ENCODE peak calls at places on chromosomes 12 and 14, in five cellular contexts. K, C, I, B and M are unnamed samples. For H3K4me1, the result is how much of the 10 kb centered on the place peaks cover.

GRCh38 chr12:95173392-95174251 is 43.6 kb downstream of the FGD6 start:
- DNase-seq in K (peak), C (peak), B (peak), I (no peak), M (no peak)

GRCh38 chr12:105294886-105295479 is 35.5 kb upstream of the C12orf75 start:
- DNase-seq in I (no peak), C (no peak), B (no peak), K (no peak), M (no peak)

GRCh38 chr14:92997343-92998061 is 74.6 kb downstream of the CHGA start:
- DNase-seq in I (no peak), K (no peak), B (no peak), C (no peak), M (no peak)

GRCh38 chr14:92135269-92135668 is 13.5 kb downstream of the CPSF2 start:
- DNase-seq in B (peak), I (peak), C (no peak), K (no peak), M (no peak)

GRCh38 chr12:109466305-109466704 is 10.8 kb downstream of the KCTD10 start:
- DNase-seq in C (no peak), I (no peak), B (no peak), K (no peak), M (no peak)

GRCh38 chr14:31968912-31969311 is 108.2 kb upstream of the ARHGAP5 start:
- DNase-seq in C (no peak), B (no peak), K (no peak), I (no peak), M (no peak)

GRCh38 chr12:203462-204260 is 10.3 kb downstream of the SLC6A12 start:
- DNase-seq in K (no peak), I (no peak), C (no peak), B (peak), M (no peak)

GRCh38 chr12:89417246-89417977 is 65.1 kb upstream of the DUSP6 start:
- DNase-seq in I (no peak), B (peak), K (no peak), C (no peak), M (no peak)

GRCh38 chr12:49864817-49865090 is 21.8 kb upstream of the BCDIN3D start:
- DNase-seq in I (no peak), K (no peak), B (no peak), C (no peak), M (no peak)

GRCh38 chr14:73795974-73796373 is 55.7 kb upstream of the PTGR2 start:
- DNase-seq in B (peak), C (peak), I (peak), K (peak), M (no peak)

GRCh38 chr12:52277486-52278245 is 3.2 kb downstream of the KRT86 start:
- DNase-seq in I (no peak), C (no peak), K (no peak), B (no peak), M (peak)

GRCh38 chr12:110107369-110108281 is 16.5 kb upstream of the IFT81 start:
- DNase-seq in K (peak), I (peak), C (peak), B (peak), M (no peak)

GRCh38 chr12:20463920-20464524 is 95.7 kb downstream of the PDE3A start:
- DNase-seq in K (no peak), I (peak), C (no peak), B (peak), M (no peak)

GRCh38 chr14:20530771-20531571 is 25.6 kb downstream of the RNASE10 start:
- DNase-seq in K (peak), I (peak), B (peak), C (peak), M (peak)

GRCh38 chr12:108312885-108313203 is 26.3 kb downstream of the CMKLR1 start:
- DNase-seq in I (peak), B (no peak), C (no peak), K (peak), M (no peak)

GRCh38 chr12:38736821-38737220 is 168.6 kb downstream of the CPNE8 start:
- DNase-seq in B (no peak), C (no peak), I (no peak), K (no peak), M (no peak)

GRCh38 chr12:106498056-106498455 is 84.7 kb upstream of the RFX4 start:
- DNase-seq in C (no peak), B (no peak), I (no peak), K (no peak), M (no peak)

GRCh38 chr14:85487215-85487614 is 42.7 kb upstream of the FLRT2 start:
- DNase-seq in K (no peak), C (no peak), B (no peak), I (no peak), M (no peak)

GRCh38 chr12:113473942-113474341 is 2.3 kb upstream of the LHX5 start:
- DNase-seq in C (no peak), B (no peak), I (no peak), K (no peak), M (no peak)

GRCh38 chr12:6376079-6376941 is 947 bp upstream of the SCNN1A start:
- DNase-seq in B (peak), I (peak), C (peak), K (peak), M (peak)

GRCh38 chr12:69991683-69992297 is 166.8 kb downstream of the MYRFL start:
- DNase-seq in K (no peak), I (no peak), C (no peak), B (no peak), M (no peak)

GRCh38 chr14:39175445-39176262 is 600 bp downstream of the PNN start:
- DNase-seq in K (no peak), C (no peak), B (no peak), I (peak), M (no peak)

GRCh38 chr14:99211410-99211809 is 60.6 kb downstream of the BCL11B start:
- DNase-seq in I (no peak), C (no peak), B (no peak), K (no peak), M (no peak)

GRCh38 chr14:54147285-54147684 is 190.7 kb upstream of the BMP4 start:
- DNase-seq in C (no peak), B (peak), K (no peak), I (no peak), M (no peak)

GRCh38 chr14:76919811-76920571 is 93.8 kb downstream of the LRRC74A start:
- DNase-seq in C (peak), K (peak), I (peak), B (peak), M (no peak)

GRCh38 chr12:118334939-118335567 is 37.7 kb downstream of the TAOK3 start:
- DNase-seq in I (no peak), K (no peak), B (no peak), C (no peak), M (no peak)

GRCh38 chr12:15829255-15829654 is 40.1 kb upstream of the EPS8 start:
- DNase-seq in C (no peak), B (no peak), I (no peak), K (no peak), M (no peak)

GRCh38 chr12:89707992-89708792 is 446 bp downstream of the ATP2B1 start:
- DNase-seq in C (peak), I (no peak), K (peak), B (peak), M (peak)

GRCh38 chr12:95700316-95700785 is 90.2 kb downstream of the NTN4 start:
- DNase-seq in K (no peak), C (no peak), B (peak), I (no peak), M (no peak)

GRCh38 chr14:50944647-50945413 is 547 bp upstream of the PYGL start:
- DNase-seq in I (peak), C (peak), B (peak), K (peak), M (peak)
- TF ChIP-seq POLR2A in I (peak), C (no peak), B (no peak), K (no peak), M (no peak)

DNA sequence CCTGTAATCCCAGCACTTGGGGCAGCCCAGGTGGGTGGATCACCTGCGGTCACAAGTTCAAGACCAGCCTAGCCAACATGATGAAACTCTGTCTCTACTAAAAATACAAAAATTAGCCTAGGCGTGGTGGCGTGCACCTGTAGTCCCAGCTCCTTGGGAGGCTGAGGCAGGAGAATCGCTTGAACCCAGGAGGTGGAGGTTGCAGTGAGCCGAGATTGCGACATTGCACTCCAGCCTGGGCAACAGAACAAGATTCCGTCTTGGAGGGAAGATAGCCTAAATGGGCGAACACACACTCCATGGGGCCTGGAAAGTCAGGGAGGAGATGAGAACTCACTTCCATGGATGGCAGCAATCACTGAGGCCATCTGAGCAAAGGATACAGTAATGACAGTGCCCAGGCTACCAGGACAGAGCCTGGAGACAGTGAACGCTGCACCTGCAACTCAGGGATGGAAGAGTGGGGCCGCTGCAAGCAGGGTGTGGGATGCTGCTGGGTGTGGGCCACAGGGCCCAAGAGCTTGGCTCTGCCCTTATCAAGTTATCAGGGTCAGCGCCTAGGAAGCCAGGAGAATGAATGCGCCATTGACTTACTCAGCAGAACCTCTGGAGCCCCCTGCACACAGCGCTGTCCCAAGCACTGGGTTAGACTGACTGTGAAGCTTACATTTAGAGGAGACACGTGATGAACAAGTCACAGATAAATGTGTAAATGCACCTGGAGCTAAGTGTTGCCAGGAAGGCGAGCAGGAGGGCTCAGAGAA is 28.9 kb downstream of the FOXN3 start:
- DNase-seq in C (no peak), I (no peak), K (no peak), B (no peak), M (no peak)
- H3K4me1 ChIP-seq in C (under half), I (half or more), K (half or more), B (under half), M (under half)

GRCh38 chr12:115760231-115760630 is 517.3 kb downstream of the MED13L start:
- DNase-seq in K (no peak), B (no peak), C (no peak), I (no peak), M (no peak)
- H3K4me3 ChIP-seq in K (no peak), B (no peak), C (no peak), I (no peak), M (no peak)

GRCh38 chr12:122422769-122423257 is 344 bp upstream of the CLIP1 start:
- DNase-seq in K (peak), C (peak), I (peak), B (peak), M (no peak)

GRCh38 chr12:122423258-122424165 is 1.0 kb upstream of the CLIP1 start:
- DNase-seq in K (peak), B (peak), I (peak), C (peak), M (no peak)

GRCh38 chr12:122421263-122421814 is 1.1 kb downstream of the CLIP1 start:
- DNase-seq in I (peak), K (peak), C (peak), B (peak), M (no peak)

GRCh38 chr12:122420471-122421262 is 1.8 kb downstream of the CLIP1 start:
- DNase-seq in K (peak), I (no peak), C (no peak), B (no peak), M (no peak)

DNA sequence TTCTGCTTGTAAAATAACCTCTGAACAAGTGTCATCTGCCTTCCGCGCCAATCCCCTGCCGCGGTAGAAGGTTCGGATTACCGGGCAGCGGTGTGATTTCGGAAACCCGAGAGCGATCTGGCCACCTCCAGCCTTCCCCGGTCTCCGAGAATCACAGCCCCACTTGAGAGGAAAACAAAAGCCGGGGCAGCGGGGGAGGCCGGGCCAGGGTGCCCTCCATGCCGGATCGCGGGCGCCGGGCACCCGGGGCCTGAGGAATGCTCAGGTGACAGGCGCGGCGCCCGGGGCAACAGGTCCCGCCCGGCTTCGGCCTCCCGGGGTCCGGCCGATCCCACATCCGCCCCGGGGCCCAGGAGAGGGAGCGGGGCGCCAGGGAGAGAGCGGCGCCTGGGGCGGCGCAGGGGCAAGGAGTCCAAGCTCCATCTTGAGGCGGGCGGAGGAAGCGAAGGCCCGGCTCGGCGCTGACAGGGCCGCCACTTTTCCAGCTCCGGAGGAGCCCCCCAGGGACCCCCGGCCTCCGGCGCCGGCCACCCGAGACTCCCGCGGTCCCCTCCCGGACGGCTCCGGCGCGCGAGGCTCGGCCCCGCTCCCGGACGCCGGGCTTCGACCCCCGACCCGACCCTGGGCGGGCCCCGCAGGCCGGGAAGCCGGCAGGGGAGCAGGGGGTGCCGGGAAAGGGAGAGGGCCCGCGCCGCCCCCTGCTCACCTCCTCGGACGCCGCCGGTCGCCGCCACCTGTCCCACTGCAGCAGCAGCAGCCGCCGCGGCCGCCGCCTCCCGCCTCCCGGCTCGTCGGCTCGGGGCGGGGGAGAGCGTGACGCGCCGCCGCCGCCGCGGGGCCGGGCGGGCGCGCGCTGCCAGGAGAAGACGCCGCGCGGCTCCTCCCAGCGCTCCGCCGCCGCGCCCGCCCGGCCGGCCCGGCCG is at the start of gene CLIP1:
- DNase-seq in C (peak), K (peak), I (peak), B (peak), M (peak)
- TF ChIP-seq POLR2A in C (peak), K (no peak), I (peak), B (peak), M (peak)

GRCh38 chr14:105151131-105151837 is 17.3 kb downstream of the JAG2 start:
- DNase-seq in C (no peak), B (no peak), I (no peak), K (no peak), M (no peak)
- H3K4me1 ChIP-seq in C (under half), B (under half), I (under half), K (under half), M (under half)

DNA sequence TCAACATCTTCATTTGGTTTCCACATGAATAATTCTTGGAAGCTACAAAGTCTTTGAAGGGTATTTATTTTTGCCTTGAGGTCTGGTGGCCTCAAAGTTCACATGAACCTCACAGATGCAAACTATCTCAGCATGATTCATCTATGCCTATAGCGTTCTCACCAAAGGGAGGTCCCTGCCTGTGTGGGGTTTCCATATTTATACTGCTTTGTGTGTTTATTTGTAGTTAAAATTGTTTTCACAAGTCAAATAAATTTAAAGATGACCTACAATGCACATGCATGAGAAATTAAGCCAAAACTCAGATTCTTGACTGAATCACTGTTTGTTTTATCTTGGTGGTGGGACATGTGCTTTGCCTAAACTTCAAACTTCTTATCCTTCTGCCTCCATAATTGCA is 176.7 kb downstream of the PPM1H start:
- DNase-seq in B (peak), C (no peak), I (no peak), K (no peak), M (no peak)
- H3K4me3 ChIP-seq in B (no peak), C (no peak), I (no peak), K (no peak), M (no peak)